ENCODE peak calls at places on chromosome 2, in five cellular contexts. One of them, this sample, is unnamed.

GRCh38 chr2:42960835-42961165 is 168.4 kb upstream of the HAAO start:
- DNase-seq in heart right ventricle: no peak
- DNase-seq in pancreas: no peak
- DNase-seq in cardiac muscle cell: peak; percentile 49
- DNase-seq in IMR-90: no peak
- DNase-seq in this sample: no peak

GRCh38 chr2:75602724-75603342 is 42.1 kb upstream of the EVA1A start:
- DNase-seq in heart right ventricle: no peak
- DNase-seq in pancreas: no peak
- DNase-seq in cardiac muscle cell: peak; percentile 57
- DNase-seq in IMR-90: peak; percentile 88
- DNase-seq in this sample: no peak

GRCh38 chr2:120766758-120767351 is 31.2 kb downstream of the GLI2 start:
- DNase-seq in heart right ventricle: no peak
- DNase-seq in pancreas: peak; percentile 42
- DNase-seq in cardiac muscle cell: peak; percentile 49
- DNase-seq in IMR-90: peak; percentile 50
- DNase-seq in this sample: no peak

GRCh38 chr2:187403568-187404260 is 44.3 kb downstream of the CALCRL start:
- DNase-seq in heart right ventricle: peak; percentile 29
- DNase-seq in pancreas: no peak
- DNase-seq in cardiac muscle cell: peak; percentile 28
- DNase-seq in IMR-90: no peak
- DNase-seq in this sample: no peak

GRCh38 chr2:65353046-65353445 is 79.4 kb downstream of the SPRED2 start:
- DNase-seq in heart right ventricle: no peak
- DNase-seq in pancreas: no peak
- DNase-seq in cardiac muscle cell: no peak
- DNase-seq in IMR-90: no peak
- DNase-seq in this sample: no peak

GRCh38 chr2:26848336-26849055 is 564 bp downstream of the DPYSL5 start:
- DNase-seq in heart right ventricle: no peak
- DNase-seq in pancreas: peak; percentile 72
- DNase-seq in cardiac muscle cell: peak; percentile 12
- DNase-seq in IMR-90: no peak
- DNase-seq in this sample: peak; percentile 14

GRCh38 chr2:5231287-5231686 is 460.9 kb upstream of the SOX11 start:
- DNase-seq in heart right ventricle: no peak
- DNase-seq in pancreas: no peak
- DNase-seq in cardiac muscle cell: no peak
- DNase-seq in IMR-90: no peak
- DNase-seq in this sample: no peak

GRCh38 chr2:177265834-177266817 is 1.6 kb upstream of the NFE2L2 start:
- DNase-seq in heart right ventricle: no peak
- DNase-seq in pancreas: no peak
- DNase-seq in cardiac muscle cell: peak; percentile 77
- DNase-seq in IMR-90: peak; percentile 46
- DNase-seq in this sample: peak; percentile 43

GRCh38 chr2:122031544-122032263 is 276.3 kb downstream of the TSN start:
- DNase-seq in heart right ventricle: no peak
- DNase-seq in pancreas: no peak
- DNase-seq in cardiac muscle cell: peak; percentile 55
- DNase-seq in IMR-90: peak; percentile 27
- DNase-seq in this sample: no peak

GRCh38 chr2:190546734-190547133 is 12.2 kb upstream of the NEMP2 start:
- DNase-seq in heart right ventricle: no peak
- DNase-seq in pancreas: no peak
- DNase-seq in cardiac muscle cell: no peak
- DNase-seq in IMR-90: no peak
- DNase-seq in this sample: no peak

GRCh38 chr2:181376999-181377398 is 80.2 kb upstream of the ITGA4 start:
- DNase-seq in heart right ventricle: no peak
- DNase-seq in pancreas: no peak
- DNase-seq in cardiac muscle cell: no peak
- DNase-seq in IMR-90: no peak
- DNase-seq in this sample: no peak

GRCh38 chr2:181380581-181380980 is 76.6 kb upstream of the ITGA4 start:
- DNase-seq in heart right ventricle: no peak
- DNase-seq in pancreas: no peak
- DNase-seq in cardiac muscle cell: no peak
- DNase-seq in IMR-90: no peak
- DNase-seq in this sample: no peak

GRCh38 chr2:181372656-181373055 is 84.5 kb upstream of the ITGA4 start:
- DNase-seq in heart right ventricle: no peak
- DNase-seq in pancreas: no peak
- DNase-seq in cardiac muscle cell: no peak
- DNase-seq in IMR-90: no peak
- DNase-seq in this sample: no peak

GRCh38 chr2:181374741-181375675 is 82.2 kb upstream of the ITGA4 start:
- DNase-seq in heart right ventricle: no peak
- DNase-seq in pancreas: no peak
- DNase-seq in cardiac muscle cell: no peak
- DNase-seq in IMR-90: no peak
- DNase-seq in this sample: no peak

GRCh38 chr2:181376442-181376841 is 80.7 kb upstream of the ITGA4 start:
- DNase-seq in heart right ventricle: no peak
- DNase-seq in pancreas: no peak
- DNase-seq in cardiac muscle cell: no peak
- DNase-seq in IMR-90: no peak
- DNase-seq in this sample: no peak
- H3K4me3 ChIP-seq in heart right ventricle: no peak overlapping the region
- H3K4me3 ChIP-seq in pancreas: no peak overlapping the region
- H3K4me3 ChIP-seq in cardiac muscle cell: no peak overlapping the region
- H3K4me3 ChIP-seq in IMR-90: no peak overlapping the region
- H3K4me3 ChIP-seq in this sample: no peak overlapping the region

GRCh38 chr2:11688222-11689069 is 18.5 kb upstream of the NTSR2 start:
- DNase-seq in heart right ventricle: peak; percentile 84
- DNase-seq in pancreas: peak; percentile 91
- DNase-seq in cardiac muscle cell: peak; percentile 91
- DNase-seq in IMR-90: peak; percentile 65
- DNase-seq in this sample: peak; percentile 62
- H3K4me3 ChIP-seq in heart right ventricle: peak overlapping the region; percentile 27
- H3K4me3 ChIP-seq in pancreas: no peak overlapping the region
- H3K4me3 ChIP-seq in cardiac muscle cell: no peak overlapping the region
- H3K4me3 ChIP-seq in IMR-90: peak overlapping the region; percentile 6
- H3K4me3 ChIP-seq in this sample: peak overlapping the region; percentile 25

GRCh38 chr2:161243873-161244272 is 64.4 kb upstream of the PSMD14 start:
- DNase-seq in heart right ventricle: no peak
- DNase-seq in pancreas: no peak
- DNase-seq in cardiac muscle cell: no peak
- DNase-seq in IMR-90: no peak
- DNase-seq in this sample: no peak

GRCh38 chr2:161243312-161243711 is 64.9 kb upstream of the PSMD14 start:
- DNase-seq in heart right ventricle: no peak
- DNase-seq in pancreas: no peak
- DNase-seq in cardiac muscle cell: no peak
- DNase-seq in IMR-90: no peak
- DNase-seq in this sample: peak; percentile 19

GRCh38 chr2:161246301-161246700 is 61.9 kb upstream of the PSMD14 start:
- DNase-seq in heart right ventricle: no peak
- DNase-seq in pancreas: no peak
- DNase-seq in cardiac muscle cell: no peak
- DNase-seq in IMR-90: no peak
- DNase-seq in this sample: no peak

GRCh38 chr2:161245671-161246070 is 62.6 kb upstream of the PSMD14 start:
- DNase-seq in heart right ventricle: no peak
- DNase-seq in pancreas: no peak
- DNase-seq in cardiac muscle cell: no peak
- DNase-seq in IMR-90: no peak
- DNase-seq in this sample: no peak

DNA sequence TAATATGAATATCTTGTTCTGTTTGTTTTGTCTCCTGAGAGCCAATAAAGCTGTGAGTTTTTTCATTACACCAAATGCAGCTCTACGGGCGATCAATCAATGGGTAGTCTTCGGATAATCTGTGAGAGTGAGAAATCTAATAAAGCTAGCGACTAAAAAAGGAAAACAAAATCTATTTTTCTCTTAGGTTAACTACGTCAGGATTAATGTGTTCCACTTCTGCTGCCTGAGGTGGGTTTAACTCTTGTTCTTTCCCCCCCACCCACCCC is 63.1 kb upstream of the PSMD14 start:
- DNase-seq in heart right ventricle: no peak
- DNase-seq in pancreas: no peak
- DNase-seq in cardiac muscle cell: no peak
- DNase-seq in IMR-90: no peak
- DNase-seq in this sample: no peak
- H3K4me3 ChIP-seq in heart right ventricle: no peak overlapping the region
- H3K4me3 ChIP-seq in pancreas: no peak overlapping the region
- H3K4me3 ChIP-seq in cardiac muscle cell: peak overlapping the region; percentile 17
- H3K4me3 ChIP-seq in IMR-90: no peak overlapping the region
- H3K4me3 ChIP-seq in this sample: peak overlapping the region; percentile 61

GRCh38 chr2:108988796-108989713 is at the start of gene EDAR:
- DNase-seq in heart right ventricle: peak; percentile 32
- DNase-seq in pancreas: no peak
- DNase-seq in cardiac muscle cell: peak; percentile 41
- DNase-seq in IMR-90: no peak
- DNase-seq in this sample: peak; percentile 24
- H3K4me3 ChIP-seq in heart right ventricle: peak within 1 kb of the TSS; percentile 27
- H3K4me3 ChIP-seq in pancreas: no peak within 1 kb of the TSS
- H3K4me3 ChIP-seq in cardiac muscle cell: no peak within 1 kb of the TSS
- H3K4me3 ChIP-seq in IMR-90: no peak within 1 kb of the TSS
- H3K4me3 ChIP-seq in this sample: peak within 1 kb of the TSS; percentile 80

GRCh38 chr2:100980046-100980445 is 22.0 kb upstream of the RPL31 start:
- DNase-seq in heart right ventricle: no peak
- DNase-seq in pancreas: no peak
- DNase-seq in cardiac muscle cell: no peak
- DNase-seq in IMR-90: no peak
- DNase-seq in this sample: no peak

GRCh38 chr2:100981011-100981410 is 21.1 kb upstream of the RPL31 start:
- DNase-seq in heart right ventricle: no peak
- DNase-seq in pancreas: no peak
- DNase-seq in cardiac muscle cell: no peak
- DNase-seq in IMR-90: no peak
- DNase-seq in this sample: no peak

GRCh38 chr2:100977511-100977910 is 24.6 kb upstream of the RPL31 start:
- DNase-seq in heart right ventricle: no peak
- DNase-seq in pancreas: no peak
- DNase-seq in cardiac muscle cell: no peak
- DNase-seq in IMR-90: no peak
- DNase-seq in this sample: no peak

GRCh38 chr2:100976634-100977391 is 25.3 kb upstream of the RPL31 start:
- DNase-seq in heart right ventricle: no peak
- DNase-seq in pancreas: no peak
- DNase-seq in cardiac muscle cell: no peak
- DNase-seq in IMR-90: peak; percentile 59
- DNase-seq in this sample: no peak

DNA sequence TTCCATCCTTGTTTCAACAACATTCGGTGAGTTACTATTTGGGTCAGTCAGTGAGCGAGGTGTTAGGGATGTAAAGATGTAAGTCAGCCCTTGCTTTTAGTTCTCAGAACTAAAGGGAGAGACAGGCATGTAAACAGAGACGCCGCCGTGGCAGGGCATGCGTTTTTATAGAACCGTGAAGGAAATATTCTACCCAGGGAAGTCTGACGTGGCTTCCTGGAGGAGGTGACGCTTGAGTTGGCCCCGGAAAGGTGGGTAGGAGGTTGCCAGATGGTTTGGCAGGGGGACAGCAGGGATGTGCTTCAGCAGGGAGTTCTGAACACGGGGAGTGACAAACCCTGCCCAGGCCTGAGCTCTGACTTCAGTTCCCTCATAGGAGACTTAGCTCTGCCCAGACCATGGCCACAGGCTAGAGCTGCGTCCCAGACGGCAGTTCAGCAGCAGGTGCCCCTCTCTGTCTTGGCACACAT is 23.5 kb upstream of the RPL31 start:
- DNase-seq in heart right ventricle: peak; percentile 25
- DNase-seq in pancreas: no peak
- DNase-seq in cardiac muscle cell: peak; percentile 26
- DNase-seq in IMR-90: peak; percentile 91
- DNase-seq in this sample: no peak
- H3K4me3 ChIP-seq in heart right ventricle: no peak overlapping the region
- H3K4me3 ChIP-seq in pancreas: no peak overlapping the region
- H3K4me3 ChIP-seq in cardiac muscle cell: no peak overlapping the region
- H3K4me3 ChIP-seq in IMR-90: peak overlapping the region; percentile 19
- H3K4me3 ChIP-seq in this sample: no peak overlapping the region

DNA sequence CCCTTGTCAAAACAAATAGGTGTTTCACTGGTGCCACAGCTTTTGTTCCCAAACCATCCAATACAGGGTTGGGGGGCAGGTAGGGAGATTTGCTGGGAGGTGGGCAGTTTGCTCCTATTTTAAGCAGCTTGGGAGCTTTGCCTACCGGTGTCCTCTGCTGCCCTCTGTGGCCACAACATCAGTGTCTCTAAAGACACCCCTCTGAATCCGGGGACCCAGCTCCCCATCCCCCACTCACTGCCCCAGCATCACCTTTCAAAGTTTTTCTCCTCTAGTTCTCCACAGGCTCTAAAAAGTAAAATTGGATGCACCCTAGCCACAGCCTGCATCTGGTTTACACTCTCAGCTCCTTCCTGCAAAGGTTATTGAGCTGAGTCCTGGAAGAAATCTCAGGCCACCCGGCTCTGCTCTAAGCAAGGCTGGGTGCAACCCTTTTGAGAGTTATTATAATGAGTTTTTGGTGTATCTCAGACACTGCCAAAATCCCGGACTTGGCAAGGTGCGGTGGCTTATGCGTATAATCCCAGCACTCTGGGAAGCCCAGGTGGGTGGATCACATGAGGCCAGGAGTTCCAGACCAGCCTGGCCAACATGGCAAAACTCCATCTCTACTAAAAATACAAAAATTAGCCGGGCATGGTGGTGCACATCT is 2.9 kb upstream of the EPAS1 start:
- DNase-seq in heart right ventricle: no peak
- DNase-seq in pancreas: no peak
- DNase-seq in cardiac muscle cell: no peak
- DNase-seq in IMR-90: no peak
- DNase-seq in this sample: no peak
- H3K4me3 ChIP-seq in heart right ventricle: no peak overlapping the region
- H3K4me3 ChIP-seq in pancreas: no peak overlapping the region
- H3K4me3 ChIP-seq in cardiac muscle cell: no peak overlapping the region
- H3K4me3 ChIP-seq in IMR-90: no peak overlapping the region
- H3K4me3 ChIP-seq in this sample: no peak overlapping the region

This sample was measured in naive thymus-derived CD4-positive, alpha-beta T cell.